ENCODE peak calls at places on chromosomes 2 and 18, in six cellular contexts. One of them, this sample, is unnamed.

GRCh38 chr2:120108049-120108448 is 95.2 kb downstream of the EPB41L5 start:
- DNase-seq in HL-60: no peak
- DNase-seq in H1: no peak
- DNase-seq in HepG2: no peak
- DNase-seq in SK-N-SH: peak
- DNase-seq in K562: no peak
- DNase-seq in this sample: no peak

GRCh38 chr2:237201461-237202287 is 116.0 kb downstream of the COPS8 start:
- DNase-seq in H1: no peak
- DNase-seq in HepG2: peak
- DNase-seq in SK-N-SH: no peak
- DNase-seq in HL-60: no peak
- DNase-seq in K562: peak
- DNase-seq in this sample: peak

GRCh38 chr18:49520661-49521145 is 33.7 kb upstream of the C18orf32 start:
- DNase-seq in HepG2: no peak
- DNase-seq in H1: no peak
- DNase-seq in HL-60: no peak
- DNase-seq in SK-N-SH: no peak
- DNase-seq in K562: no peak
- DNase-seq in this sample: no peak

GRCh38 chr2:216535454-216535995 is 36.9 kb downstream of the RPL37A start:
- DNase-seq in K562: no peak
- DNase-seq in HL-60: peak
- DNase-seq in SK-N-SH: no peak
- DNase-seq in H1: no peak
- DNase-seq in HepG2: peak
- DNase-seq in this sample: no peak

GRCh38 chr2:23449413-23449812 is 64.4 kb downstream of the KLHL29 start:
- DNase-seq in H1: no peak
- DNase-seq in HepG2: no peak
- DNase-seq in K562: no peak
- DNase-seq in SK-N-SH: no peak
- DNase-seq in HL-60: peak
- DNase-seq in this sample: peak

GRCh38 chr18:36066001-36066400 is 1.4 kb downstream of the RPRD1A start:
- DNase-seq in H1: no peak
- DNase-seq in HepG2: no peak
- DNase-seq in HL-60: no peak
- DNase-seq in K562: no peak
- DNase-seq in SK-N-SH: no peak
- DNase-seq in this sample: no peak

GRCh38 chr18:10455726-10456453 is 1.5 kb downstream of the APCDD1 start:
- DNase-seq in SK-N-SH: no peak
- DNase-seq in K562: no peak
- DNase-seq in H1: no peak
- DNase-seq in HL-60: no peak
- DNase-seq in HepG2: no peak
- DNase-seq in this sample: no peak

GRCh38 chr2:128016620-128017019 is 11.2 kb downstream of the SAP130 start:
- DNase-seq in K562: no peak
- DNase-seq in H1: no peak
- DNase-seq in HL-60: no peak
- DNase-seq in HepG2: no peak
- DNase-seq in SK-N-SH: no peak
- DNase-seq in this sample: no peak

GRCh38 chr18:13216732-13217465 is 1.7 kb upstream of the LDLRAD4 start:
- DNase-seq in H1: no peak
- DNase-seq in HepG2: no peak
- DNase-seq in HL-60: no peak
- DNase-seq in SK-N-SH: peak
- DNase-seq in K562: peak
- DNase-seq in this sample: no peak

GRCh38 chr2:211367711-211368110 is 811.3 kb downstream of the CPS1 start:
- DNase-seq in HepG2: no peak
- DNase-seq in SK-N-SH: no peak
- DNase-seq in K562: no peak
- DNase-seq in HL-60: no peak
- DNase-seq in H1: no peak
- DNase-seq in this sample: peak

GRCh38 chr2:194819367-194819766 is 837.7 kb upstream of the SLC39A10 start:
- DNase-seq in HL-60: no peak
- DNase-seq in K562: no peak
- DNase-seq in H1: no peak
- DNase-seq in HepG2: no peak
- DNase-seq in SK-N-SH: no peak
- DNase-seq in this sample: no peak

GRCh38 chr2:85161626-85161960 is 28.4 kb downstream of the TCF7L1 start:
- DNase-seq in H1: no peak
- DNase-seq in HL-60: no peak
- DNase-seq in HepG2: no peak
- DNase-seq in K562: no peak
- DNase-seq in SK-N-SH: no peak
- DNase-seq in this sample: no peak

GRCh38 chr18:49858309-49859005 is 45.1 kb upstream of the ACAA2 start:
- DNase-seq in SK-N-SH: peak
- DNase-seq in H1: peak
- DNase-seq in K562: peak
- DNase-seq in HepG2: peak
- DNase-seq in HL-60: peak
- DNase-seq in this sample: no peak

GRCh38 chr2:102474785-102475184 is 1.8 kb downstream of the SLC9A4 start:
- DNase-seq in HepG2: no peak
- DNase-seq in HL-60: no peak
- DNase-seq in SK-N-SH: no peak
- DNase-seq in K562: no peak
- DNase-seq in H1: no peak
- DNase-seq in this sample: no peak

GRCh38 chr2:144490017-144490416 is 29.9 kb downstream of the ZEB2 start:
- DNase-seq in K562: no peak
- DNase-seq in HL-60: no peak
- DNase-seq in SK-N-SH: no peak
- DNase-seq in HepG2: no peak
- DNase-seq in H1: no peak
- DNase-seq in this sample: no peak

GRCh38 chr2:64943387-64944150 is 45.6 kb upstream of the SLC1A4 start:
- DNase-seq in HL-60: peak
- DNase-seq in K562: no peak
- DNase-seq in HepG2: peak
- DNase-seq in H1: no peak
- DNase-seq in SK-N-SH: no peak
- DNase-seq in this sample: no peak

GRCh38 chr2:218816561-218817011 is 15.0 kb downstream of the PRKAG3 start:
- DNase-seq in SK-N-SH: no peak
- DNase-seq in HepG2: no peak
- DNase-seq in HL-60: no peak
- DNase-seq in K562: no peak
- DNase-seq in H1: no peak
- DNase-seq in this sample: no peak

GRCh38 chr2:71102981-71103681 is 26.9 kb downstream of the MCEE start:
- DNase-seq in SK-N-SH: no peak
- DNase-seq in HL-60: no peak
- DNase-seq in H1: peak
- DNase-seq in K562: no peak
- DNase-seq in HepG2: no peak
- DNase-seq in this sample: no peak

GRCh38 chr18:79779700-79780190 is 18.0 kb upstream of the KCNG2 start:
- DNase-seq in H1: no peak
- DNase-seq in HepG2: no peak
- DNase-seq in K562: no peak
- DNase-seq in HL-60: no peak
- DNase-seq in SK-N-SH: no peak
- DNase-seq in this sample: no peak

GRCh38 chr18:45962461-45962860 is 4.7 kb downstream of the EPG5 start:
- DNase-seq in H1: no peak
- DNase-seq in HepG2: peak
- DNase-seq in K562: no peak
- DNase-seq in HL-60: peak
- DNase-seq in SK-N-SH: no peak
- DNase-seq in this sample: peak

GRCh38 chr2:96800061-96800761 is 15.9 kb upstream of the CNNM3 start:
- DNase-seq in HepG2: no peak
- DNase-seq in SK-N-SH: peak
- DNase-seq in HL-60: no peak
- DNase-seq in H1: no peak
- DNase-seq in K562: no peak
- DNase-seq in this sample: no peak

GRCh38 chr2:239274391-239275001 is 126.3 kb downstream of the HDAC4 start:
- DNase-seq in H1: no peak
- DNase-seq in HL-60: no peak
- DNase-seq in HepG2: no peak
- DNase-seq in K562: peak
- DNase-seq in SK-N-SH: peak
- DNase-seq in this sample: no peak

GRCh38 chr2:149410701-149411484 is 80.5 kb downstream of the LYPD6 start:
- DNase-seq in H1: no peak
- DNase-seq in HepG2: no peak
- DNase-seq in SK-N-SH: no peak
- DNase-seq in K562: no peak
- DNase-seq in HL-60: no peak
- DNase-seq in this sample: no peak

GRCh38 chr2:134011936-134012586 is 241.8 kb upstream of the MGAT5 start:
- DNase-seq in HepG2: no peak
- DNase-seq in HL-60: no peak
- DNase-seq in K562: no peak
- DNase-seq in SK-N-SH: no peak
- DNase-seq in H1: no peak
- DNase-seq in this sample: no peak

GRCh38 chr18:7577706-7578105 is 10.6 kb downstream of the PTPRM start:
- DNase-seq in H1: peak
- DNase-seq in HepG2: peak
- DNase-seq in HL-60: no peak
- DNase-seq in SK-N-SH: no peak
- DNase-seq in K562: no peak
- DNase-seq in this sample: no peak

GRCh38 chr18:7572837-7573236 is 5.7 kb downstream of the PTPRM start:
- DNase-seq in HepG2: no peak
- DNase-seq in H1: no peak
- DNase-seq in SK-N-SH: no peak
- DNase-seq in K562: no peak
- DNase-seq in HL-60: no peak
- DNase-seq in this sample: peak

GRCh38 chr18:7579176-7579922 is 12.2 kb downstream of the PTPRM start:
- DNase-seq in K562: no peak
- DNase-seq in HL-60: no peak
- DNase-seq in H1: no peak
- DNase-seq in HepG2: no peak
- DNase-seq in SK-N-SH: no peak
- DNase-seq in this sample: no peak

GRCh38 chr18:7576685-7577084 is 9.6 kb downstream of the PTPRM start:
- DNase-seq in SK-N-SH: no peak
- DNase-seq in HepG2: no peak
- DNase-seq in K562: no peak
- DNase-seq in HL-60: no peak
- DNase-seq in H1: no peak
- DNase-seq in this sample: no peak

GRCh38 chr18:7575465-7576026 is 8.4 kb downstream of the PTPRM start:
- DNase-seq in HepG2: no peak
- DNase-seq in HL-60: no peak
- DNase-seq in SK-N-SH: no peak
- DNase-seq in H1: no peak
- DNase-seq in K562: no peak
- DNase-seq in this sample: no peak
- TF ChIP-seq GABPA in HepG2: no peak
- TF ChIP-seq GABPA in HL-60: no peak
- TF ChIP-seq GABPA in SK-N-SH: no peak
- TF ChIP-seq GABPA in H1: no peak
- TF ChIP-seq GABPA in K562: no peak
- TF ChIP-seq GABPA in this sample: no peak

GRCh38 chr2:168713325-168713724 is 89.1 kb upstream of the NOSTRIN start:
- DNase-seq in H1: no peak
- DNase-seq in HL-60: no peak
- DNase-seq in SK-N-SH: no peak
- DNase-seq in HepG2: no peak
- DNase-seq in K562: no peak
- DNase-seq in this sample: no peak
- H3K27ac ChIP-seq in H1: no peak
- H3K27ac ChIP-seq in HL-60: no peak
- H3K27ac ChIP-seq in SK-N-SH: peak
- H3K27ac ChIP-seq in HepG2: no peak
- H3K27ac ChIP-seq in K562: no peak
- H3K27ac ChIP-seq in this sample: no peak

GRCh38 chr2:74179063-74179865 is 585 bp upstream of the MOB1A start:
- DNase-seq in SK-N-SH: no peak
- DNase-seq in K562: no peak
- DNase-seq in HL-60: peak
- DNase-seq in HepG2: no peak
- DNase-seq in H1: no peak
- DNase-seq in this sample: no peak

GRCh38 chr2:74178211-74179062 is at the start of gene MOB1A:
- DNase-seq in SK-N-SH: peak
- DNase-seq in HL-60: peak
- DNase-seq in H1: peak
- DNase-seq in K562: peak
- DNase-seq in HepG2: peak
- DNase-seq in this sample: peak

GRCh38 chr2:74177697-74178096 is 982 bp downstream of the MOB1A start:
- DNase-seq in H1: no peak
- DNase-seq in HL-60: no peak
- DNase-seq in K562: no peak
- DNase-seq in HepG2: no peak
- DNase-seq in SK-N-SH: no peak
- DNase-seq in this sample: no peak

GRCh38 chr2:74174909-74175308 is 3.8 kb downstream of the MOB1A start:
- DNase-seq in H1: no peak
- DNase-seq in HepG2: no peak
- DNase-seq in SK-N-SH: no peak
- DNase-seq in K562: no peak
- DNase-seq in HL-60: no peak
- DNase-seq in this sample: no peak
- TF ChIP-seq GABPA in H1: no peak
- TF ChIP-seq GABPA in HepG2: no peak
- TF ChIP-seq GABPA in SK-N-SH: no peak
- TF ChIP-seq GABPA in K562: no peak
- TF ChIP-seq GABPA in HL-60: no peak
- TF ChIP-seq GABPA in this sample: no peak

GRCh38 chr18:68456985-68457384 is 257.9 kb downstream of the TMX3 start:
- DNase-seq in H1: no peak
- DNase-seq in HepG2: peak
- DNase-seq in K562: no peak
- DNase-seq in HL-60: no peak
- DNase-seq in SK-N-SH: no peak
- DNase-seq in this sample: no peak

GRCh38 chr18:68449292-68449691 is 265.6 kb downstream of the TMX3 start:
- DNase-seq in SK-N-SH: no peak
- DNase-seq in HL-60: no peak
- DNase-seq in HepG2: no peak
- DNase-seq in H1: no peak
- DNase-seq in K562: no peak
- DNase-seq in this sample: no peak

GRCh38 chr18:68454511-68455228 is 260.2 kb downstream of the TMX3 start:
- DNase-seq in SK-N-SH: no peak
- DNase-seq in HepG2: no peak
- DNase-seq in HL-60: no peak
- DNase-seq in H1: no peak
- DNase-seq in K562: no peak
- DNase-seq in this sample: no peak

GRCh38 chr18:68459968-68460367 is 254.9 kb downstream of the TMX3 start:
- DNase-seq in K562: no peak
- DNase-seq in HepG2: no peak
- DNase-seq in HL-60: no peak
- DNase-seq in H1: no peak
- DNase-seq in SK-N-SH: no peak
- DNase-seq in this sample: no peak

GRCh38 chr18:68455229-68455603 is 259.7 kb downstream of the TMX3 start:
- DNase-seq in H1: no peak
- DNase-seq in K562: no peak
- DNase-seq in HepG2: no peak
- DNase-seq in SK-N-SH: no peak
- DNase-seq in HL-60: no peak
- DNase-seq in this sample: no peak
- H3K27ac ChIP-seq in H1: no peak
- H3K27ac ChIP-seq in K562: no peak
- H3K27ac ChIP-seq in HepG2: no peak
- H3K27ac ChIP-seq in SK-N-SH: peak
- H3K27ac ChIP-seq in HL-60: no peak
- H3K27ac ChIP-seq in this sample: no peak